ENCODE peak calls at places on chromosomes 2 and 18, in nine cellular contexts. H is NB4; N is NCI-H748 treated with DMSO at 0.1 percent for 48 hours; J is astrocyte of the spinal cord; R is iPS-NIHi11; F is stimulated activated CD4-positive, alpha-beta T cell treated with anti-CD3 and anti-CD28 coated beads, Interleukin-1b, Interleukin-23, amount 100 ng/mL, for 24 hours; T is activated naive CD8-positive, alpha-beta T cell treated with anti-CD3 and anti-CD28 coated beads for 36 hours; O is WTC11; V is A172. Y is an unnamed sample.

GRCh38 chr2:6784299-6784698 is 81.4 kb downstream of the CMPK2 start:
- DNase-seq in H (peak), N (no peak), J (no peak), R (no peak), F (no peak), T (no peak), O (no peak), V (no peak), Y (no peak)

GRCh38 chr2:47011264-47011663 is 95.7 kb upstream of the MCFD2 start:
- DNase-seq in H (no peak), N (no peak), J (no peak), R (no peak), F (no peak), T (no peak), O (no peak), V (no peak), Y (no peak)

GRCh38 chr18:670456-670996 is 13.1 kb downstream of the TYMS start:
- DNase-seq in H (no peak), N (no peak), J (no peak), R (no peak), F (no peak), T (no peak), O (no peak), V (no peak), Y (no peak)

GRCh38 chr2:152875832-152876669 is 157.6 kb downstream of the ARL6IP6 start:
- DNase-seq in H (no peak), N (no peak), J (no peak), R (no peak), F (no peak), T (no peak), O (no peak), V (no peak), Y (no peak)

GRCh38 chr2:211869134-211869533 is 669.5 kb downstream of the ERBB4 start:
- DNase-seq in H (no peak), N (no peak), J (no peak), R (no peak), F (no peak), T (no peak), O (no peak), V (no peak), Y (no peak)

GRCh38 chr18:57895182-57895581 is 92.1 kb upstream of the ATP8B1 start:
- DNase-seq in H (no peak), N (no peak), J (no peak), R (no peak), F (no peak), T (no peak), O (no peak), V (no peak), Y (no peak)

GRCh38 chr2:216109962-216110614 is 940 bp downstream of the XRCC5 start:
- DNase-seq in H (peak), N (no peak), J (peak), R (no peak), F (no peak), T (no peak), O (no peak), V (peak), Y (no peak)

GRCh38 chr2:219001100-219001576 is 7.9 kb upstream of the CRYBA2 start:
- DNase-seq in H (no peak), N (no peak), J (no peak), R (no peak), F (no peak), T (no peak), O (no peak), V (no peak), Y (no peak)

GRCh38 chr2:105682401-105682800 is 62.3 kb upstream of the NCK2 start:
- DNase-seq in H (no peak), N (no peak), J (no peak), R (no peak), F (no peak), T (no peak), O (no peak), V (no peak), Y (no peak)

GRCh38 chr2:38465789-38466127 is 88.7 kb upstream of the ATL2 start:
- DNase-seq in H (peak), N (no peak), J (peak), R (peak), F (no peak), T (peak), O (peak), V (peak), Y (peak)

GRCh38 chr2:178363252-178363651 is 87.7 kb downstream of the PRKRA start:
- DNase-seq in H (no peak), N (no peak), J (no peak), R (no peak), F (no peak), T (no peak), O (no peak), V (peak), Y (no peak)

GRCh38 chr2:127701651-127702394 is 526 bp downstream of the SFT2D3 start:
- DNase-seq in H (peak), N (peak), J (peak), R (peak), F (peak), T (peak), O (peak), V (no peak), Y (peak)

GRCh38 chr2:229342376-229342775 is 71.3 kb upstream of the PID1 start:
- DNase-seq in H (peak), N (no peak), J (peak), R (peak), F (no peak), T (peak), O (peak), V (peak), Y (peak)

GRCh38 chr2:222561817-222562424 is 94.0 kb downstream of the FARSB start:
- DNase-seq in H (peak), N (peak), J (peak), R (peak), F (no peak), T (peak), O (peak), V (peak), Y (peak)

GRCh38 chr2:162058973-162059668 is 14.9 kb downstream of the DPP4 start:
- DNase-seq in H (no peak), N (no peak), J (no peak), R (no peak), F (no peak), T (peak), O (no peak), V (peak), Y (no peak)

GRCh38 chr2:39671606-39672005 is 5.9 kb downstream of the TMEM178A start:
- DNase-seq in H (no peak), N (no peak), J (no peak), R (no peak), F (no peak), T (no peak), O (no peak), V (no peak), Y (no peak)

GRCh38 chr18:35880788-35881455 is 91.6 kb upstream of the RMP24 start:
- DNase-seq in H (no peak), N (no peak), J (no peak), R (no peak), F (no peak), T (no peak), O (no peak), V (no peak), Y (no peak)

GRCh38 chr2:147473075-147473474 is 371.8 kb upstream of the ACVR2A start:
- DNase-seq in H (no peak), N (no peak), J (no peak), R (no peak), F (no peak), T (no peak), O (no peak), V (no peak), Y (no peak)

GRCh38 chr2:233234264-233234663 is 17.2 kb upstream of the ATG16L1 start:
- DNase-seq in H (no peak), N (no peak), J (no peak), R (no peak), F (no peak), T (peak), O (no peak), V (no peak), Y (no peak)

GRCh38 chr2:65782186-65782585 is 349.8 kb upstream of the SPRED2 start:
- DNase-seq in H (no peak), N (no peak), J (no peak), R (no peak), F (no peak), T (no peak), O (no peak), V (no peak), Y (no peak)

GRCh38 chr2:134466141-134466540 is 212.3 kb downstream of the MGAT5 start:
- DNase-seq in H (no peak), N (peak), J (no peak), R (peak), F (no peak), T (no peak), O (peak), V (peak), Y (peak)

GRCh38 chr2:170917957-170918356 is 11.1 kb upstream of the GORASP2 start:
- DNase-seq in H (no peak), N (no peak), J (no peak), R (no peak), F (no peak), T (no peak), O (no peak), V (no peak), Y (no peak)

GRCh38 chr2:227164745-227165350 is 424 bp downstream of the COL4A3 start:
- DNase-seq in H (no peak), N (peak), J (no peak), R (peak), F (no peak), T (peak), O (peak), V (peak), Y (peak)

GRCh38 chr18:79682896-79683625 is 3.5 kb downstream of the CTDP1 start:
- DNase-seq in H (peak), N (no peak), J (no peak), R (no peak), F (no peak), T (peak), O (no peak), V (no peak), Y (no peak)

GRCh38 chr2:49840428-49840975 is 686.2 kb upstream of the FSHR start:
- DNase-seq in H (no peak), N (no peak), J (no peak), R (no peak), F (no peak), T (no peak), O (no peak), V (no peak), Y (no peak)

GRCh38 chr2:33372940-33373553 is 103.4 kb upstream of the RASGRP3 start:
- DNase-seq in H (peak), N (peak), J (peak), R (peak), F (no peak), T (peak), O (no peak), V (peak), Y (peak)

GRCh38 chr2:231604101-231604684 is 11.5 kb downstream of the TEX44 start:
- DNase-seq in H (no peak), N (no peak), J (no peak), R (no peak), F (no peak), T (no peak), O (peak), V (peak), Y (no peak)

GRCh38 chr2:88955607-88956006 is 264.1 kb downstream of the RPIA start:
- DNase-seq in H (no peak), N (no peak), J (no peak), R (no peak), F (no peak), T (no peak), O (no peak), V (no peak), Y (no peak)

GRCh38 chr2:130370490-130370889 is 14.6 kb downstream of the PTPN18 start:
- DNase-seq in H (no peak), N (no peak), J (no peak), R (no peak), F (no peak), T (peak), O (no peak), V (no peak), Y (no peak)

GRCh38 chr18:30582078-30582477 is 460.5 kb downstream of the DSC3 start:
- DNase-seq in H (no peak), N (no peak), J (no peak), R (no peak), F (no peak), T (no peak), O (no peak), V (peak), Y (no peak)

GRCh38 chr18:32083781-32084180 is 7.9 kb upstream of the RNF138 start:
- DNase-seq in H (no peak), N (no peak), J (no peak), R (no peak), F (no peak), T (no peak), O (no peak), V (no peak), Y (no peak)

GRCh38 chr2:226742346-226742745 is 57.3 kb downstream of the IRS1 start:
- DNase-seq in H (no peak), N (no peak), J (peak), R (no peak), F (no peak), T (no peak), O (no peak), V (no peak), Y (no peak)

GRCh38 chr18:9673296-9674251 is 34.5 kb upstream of the RAB31 start:
- DNase-seq in H (peak), N (no peak), J (peak), R (peak), F (no peak), T (peak), O (no peak), V (peak), Y (no peak)